ENCODE peak calls at places on chromosomes 3 and 15, in four cellular contexts. Y is HCT116, M is A549, N is HepG2. S is an unnamed sample.

GRCh38 chr3:47482411-47482810 is 6.7 kb upstream of the SCAP start:
- DNase-seq in Y (no peak), M (no peak), N (no peak), S (no peak)

GRCh38 chr3:125055165-125055912 is 458 bp downstream of the HEG1 start:
- DNase-seq in Y (no peak), M (no peak), N (no peak), S (no peak)

GRCh38 chr15:89803941-89804800 is 10.5 kb downstream of the ANPEP start:
- DNase-seq in Y (no peak), M (no peak), N (no peak), S (no peak)

GRCh38 chr15:40744810-40745152 is 10.3 kb downstream of the RMDN3 start:
- DNase-seq in Y (no peak), M (no peak), N (no peak), S (no peak)

GRCh38 chr15:81529444-81529950 is 155.5 kb upstream of the TMC3 start:
- DNase-seq in Y (no peak), M (no peak), N (no peak), S (no peak)

GRCh38 chr15:36239509-36239908 is 339.9 kb upstream of the CDIN1 start:
- DNase-seq in Y (no peak), M (no peak), N (no peak), S (no peak)

GRCh38 chr3:182414586-182414985 is 378.7 kb upstream of the ATP11B start:
- DNase-seq in Y (no peak), M (no peak), N (no peak), S (no peak)

GRCh38 chr3:192444096-192444790 is 283.1 kb downstream of the FGF12 start:
- DNase-seq in Y (peak), M (peak), N (peak), S (peak)

GRCh38 chr3:170471149-170471548 is 52.5 kb downstream of the CLDN11 start:
- DNase-seq in Y (no peak), M (no peak), N (no peak), S (no peak)

GRCh38 chr3:171967137-171967783 is 72.1 kb upstream of the FNDC3B start:
- DNase-seq in Y (peak), M (peak), N (peak), S (peak)

GRCh38 chr15:100765458-100766224 is 114.0 kb upstream of the ALDH1A3 start:
- DNase-seq in Y (no peak), M (no peak), N (no peak), S (no peak)

GRCh38 chr15:39789736-39790135 is 7.1 kb upstream of the FSIP1 start:
- DNase-seq in Y (no peak), M (no peak), N (no peak), S (peak)

GRCh38 chr3:172125963-172126403 is 86.6 kb downstream of the FNDC3B start:
- DNase-seq in Y (no peak), M (no peak), N (no peak), S (no peak)

GRCh38 chr15:74006774-74007639 is 12.5 kb downstream of the PML start:
- DNase-seq in Y (no peak), M (no peak), N (no peak), S (no peak)

GRCh38 chr15:80977627-80978036 is 12.0 kb downstream of the MESD start:
- DNase-seq in Y (no peak), M (peak), N (peak), S (peak)

GRCh38 chr3:28286595-28286994 is 45.2 kb downstream of the CMC1 start:
- DNase-seq in Y (peak), M (peak), N (peak), S (peak)

GRCh38 chr15:65077981-65078352 is 1.4 kb downstream of the KBTBD13 start:
- DNase-seq in Y (peak), M (peak), N (no peak), S (peak)

GRCh38 chr3:6921041-6921440 is 60.1 kb downstream of the GRM7 start:
- DNase-seq in Y (no peak), M (no peak), N (no peak), S (no peak)

GRCh38 chr3:107062787-107063186 is 314.5 kb upstream of the CCDC54 start:
- DNase-seq in Y (no peak), M (no peak), N (no peak), S (no peak)

GRCh38 chr3:183481582-183481981 is 53.2 kb upstream of the MCF2L2 start:
- DNase-seq in Y (no peak), M (no peak), N (no peak), S (no peak)

GRCh38 chr3:126912491-126913195 is 70.3 kb upstream of the PLXNA1 start:
- DNase-seq in Y (no peak), M (no peak), N (no peak), S (no peak)

GRCh38 chr3:134427400-134428111 is 53.3 kb upstream of the AMOTL2 start:
- DNase-seq in Y (peak), M (peak), N (peak), S (peak)

GRCh38 chr3:66427951-66428350 is 72.9 kb downstream of the LRIG1 start:
- DNase-seq in Y (no peak), M (no peak), N (no peak), S (no peak)

GRCh38 chr3:192331749-192332385 is 395.5 kb downstream of the FGF12 start:
- DNase-seq in Y (no peak), M (no peak), N (no peak), S (no peak)

DNA sequence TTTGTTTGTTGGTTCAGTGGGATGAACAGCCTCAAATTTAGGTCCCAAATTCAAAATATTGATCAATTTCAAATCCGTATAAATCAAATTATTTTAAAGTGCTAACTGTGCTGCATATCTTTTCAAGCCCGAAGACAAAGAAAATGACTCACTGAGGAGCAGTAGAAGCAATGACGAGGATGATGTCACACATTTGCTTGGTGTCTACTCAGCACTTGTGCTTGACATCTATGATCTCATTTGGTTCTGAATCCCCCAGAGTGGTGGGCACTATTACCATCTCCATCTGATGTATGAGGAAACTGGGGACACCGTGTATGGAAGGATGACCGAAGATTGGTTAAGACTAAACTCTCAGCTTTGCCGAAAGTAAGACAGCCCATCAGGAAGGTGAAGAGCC is 136.5 kb upstream of the CHRNA7 start:
- DNase-seq in Y (no peak), M (no peak), N (no peak), S (no peak)
- TF ChIP-seq POLR2A in Y (no peak), M (no peak), N (no peak), S (no peak)

GRCh38 chr3:48598323-48599076 is 3.4 kb upstream of the COL7A1 start:
- DNase-seq in Y (no peak), M (peak), N (no peak), S (peak)

GRCh38 chr3:48596676-48597407 is 1.7 kb upstream of the COL7A1 start:
- DNase-seq in Y (no peak), M (no peak), N (no peak), S (no peak)

GRCh38 chr3:48599077-48599501 is 4.0 kb upstream of the COL7A1 start:
- DNase-seq in Y (no peak), M (no peak), N (no peak), S (no peak)

GRCh38 chr3:48596157-48596556 is 1.0 kb upstream of the COL7A1 start:
- DNase-seq in Y (no peak), M (no peak), N (no peak), S (no peak)

GRCh38 chr3:48597408-48597800 is 2.3 kb upstream of the COL7A1 start:
- DNase-seq in Y (no peak), M (no peak), N (no peak), S (no peak)
- TF ChIP-seq MAX in Y (no peak), M (no peak), N (no peak), S (no peak)

GRCh38 chr3:58331593-58332152 is 1.0 kb upstream of the PXK start:
- DNase-seq in Y (no peak), M (no peak), N (no peak), S (no peak)

GRCh38 chr3:58333206-58334012 is 717 bp downstream of the PXK start:
- DNase-seq in Y (no peak), M (no peak), N (no peak), S (peak)

GRCh38 chr3:58334013-58334321 is 1.3 kb downstream of the PXK start:
- DNase-seq in Y (no peak), M (no peak), N (peak), S (peak)

GRCh38 chr3:58329922-58330413 is 2.7 kb upstream of the PXK start:
- DNase-seq in Y (no peak), M (no peak), N (no peak), S (no peak)

GRCh38 chr3:58332575-58333179 is at the start of gene PXK:
- DNase-seq in Y (peak), M (peak), N (peak), S (peak)
- TF ChIP-seq CTCF in Y (peak), M (peak), N (no peak), S (no peak)

GRCh38 chr3:176848431-176849214 is 348.7 kb downstream of the TBL1XR1 start:
- DNase-seq in Y (no peak), M (no peak), N (no peak), S (no peak)
- TF ChIP-seq POLR2A in Y (no peak), M (no peak), N (no peak), S (no peak)